ENCODE peak calls at places on chromosomes 11 and 22, in five cellular contexts. N, P, R, F and U are unnamed samples.

GRCh38 chr22:29154364-29155048 is 51.2 kb upstream of the EMID1 start:
- DNase-seq in N (peak; percentile 67), F (peak; percentile 76), P (peak; percentile 86), R (peak; percentile 84), U (peak; percentile 50)

GRCh38 chr11:46896719-46897406 is 21.5 kb downstream of the LRP4 start:
- DNase-seq in N (peak; percentile 46), P (no peak), R (peak; percentile 70), F (no peak), U (peak; percentile 49)

GRCh38 chr11:73412308-73412707 is 36.1 kb downstream of the RELT start:
- DNase-seq in R (no peak), F (no peak), P (no peak), N (no peak), U (no peak)

GRCh38 chr11:19232910-19233503 is 7.7 kb downstream of the E2F8 start:
- DNase-seq in R (no peak), F (no peak), N (peak; percentile 66), P (no peak), U (peak; percentile 91)

GRCh38 chr11:112784323-112785073 is 176.7 kb upstream of the NCAM1 start:
- DNase-seq in R (no peak), N (peak; percentile 3), F (peak; percentile 32), P (no peak), U (peak; percentile 28)

GRCh38 chr11:131584694-131585592 is 214.5 kb downstream of the NTM start:
- DNase-seq in R (peak; percentile 14), F (no peak), P (no peak), N (no peak), U (no peak)

GRCh38 chr11:119671561-119672015 is 57.4 kb downstream of the NECTIN1 start:
- DNase-seq in N (peak; percentile 65), F (no peak), R (no peak), P (no peak), U (peak; percentile 54)

GRCh38 chr11:86115542-86116385 is 46.9 kb upstream of the PICALM start:
- DNase-seq in F (no peak), P (no peak), R (no peak), N (no peak), U (peak; percentile 30)

GRCh38 chr11:95692526-95693270 is 96.9 kb downstream of the FAM76B start:
- DNase-seq in F (no peak), P (no peak), N (peak; percentile 71), R (no peak), U (no peak)

GRCh38 chr11:75326439-75326810 is 25.0 kb downstream of the ARRB1 start:
- DNase-seq in N (no peak), F (no peak), R (no peak), P (no peak), U (no peak)

GRCh38 chr11:89613916-89614315 is 96.2 kb upstream of the TRIM77 start:
- DNase-seq in F (no peak), N (no peak), P (no peak), R (no peak), U (no peak)

GRCh38 chr11:48075637-48076036 is 95.3 kb downstream of the PTPRJ start:
- DNase-seq in P (no peak), F (no peak), R (no peak), N (no peak), U (no peak)

GRCh38 chr22:50610581-50610980 is 10.0 kb downstream of the MAPK8IP2 start:
- DNase-seq in P (no peak), R (no peak), N (no peak), F (no peak), U (no peak)

GRCh38 chr11:64355078-64355940 is 3.7 kb upstream of the RPS6KA4 start:
- DNase-seq in N (peak; percentile 83), F (peak; percentile 66), R (peak; percentile 95), P (peak; percentile 83), U (peak; percentile 76)

GRCh38 chr11:22192642-22193347 is at the start of gene ANO5:
- DNase-seq in F (peak; percentile 74), R (peak; percentile 42), N (no peak), P (peak; percentile 73), U (no peak)

GRCh38 chr22:25141994-25142620 is 57.6 kb upstream of the CRYBB3 start:
- DNase-seq in R (no peak), P (no peak), N (no peak), F (no peak), U (no peak)

GRCh38 chr11:114256176-114256897 is 39.9 kb upstream of the NNMT start:
- DNase-seq in N (no peak), R (no peak), P (no peak), F (no peak), U (no peak)

GRCh38 chr11:129247129-129247528 is 55.0 kb upstream of the ARHGAP32 start:
- DNase-seq in F (no peak), N (peak; percentile 43), R (no peak), P (no peak), U (peak; percentile 16)

GRCh38 chr11:109696191-109696897 is 274.4 kb downstream of the C11orf87 start:
- DNase-seq in R (no peak), P (no peak), F (no peak), N (no peak), U (peak; percentile 80)

GRCh38 chr22:42595434-42595833 is 19.2 kb downstream of the POLDIP3 start:
- DNase-seq in F (no peak), N (peak; percentile 81), P (no peak), R (no peak), U (no peak)

GRCh38 chr22:42596376-42596775 is 18.3 kb downstream of the POLDIP3 start:
- DNase-seq in F (no peak), N (peak; percentile 47), R (no peak), P (no peak), U (no peak)

GRCh38 chr22:42591987-42592386 is 22.7 kb downstream of the POLDIP3 start:
- DNase-seq in N (no peak), F (no peak), R (no peak), P (no peak), U (no peak)

GRCh38 chr22:42601879-42602465 is 12.7 kb downstream of the POLDIP3 start:
- DNase-seq in F (no peak), P (no peak), R (no peak), N (no peak), U (no peak)

DNA sequence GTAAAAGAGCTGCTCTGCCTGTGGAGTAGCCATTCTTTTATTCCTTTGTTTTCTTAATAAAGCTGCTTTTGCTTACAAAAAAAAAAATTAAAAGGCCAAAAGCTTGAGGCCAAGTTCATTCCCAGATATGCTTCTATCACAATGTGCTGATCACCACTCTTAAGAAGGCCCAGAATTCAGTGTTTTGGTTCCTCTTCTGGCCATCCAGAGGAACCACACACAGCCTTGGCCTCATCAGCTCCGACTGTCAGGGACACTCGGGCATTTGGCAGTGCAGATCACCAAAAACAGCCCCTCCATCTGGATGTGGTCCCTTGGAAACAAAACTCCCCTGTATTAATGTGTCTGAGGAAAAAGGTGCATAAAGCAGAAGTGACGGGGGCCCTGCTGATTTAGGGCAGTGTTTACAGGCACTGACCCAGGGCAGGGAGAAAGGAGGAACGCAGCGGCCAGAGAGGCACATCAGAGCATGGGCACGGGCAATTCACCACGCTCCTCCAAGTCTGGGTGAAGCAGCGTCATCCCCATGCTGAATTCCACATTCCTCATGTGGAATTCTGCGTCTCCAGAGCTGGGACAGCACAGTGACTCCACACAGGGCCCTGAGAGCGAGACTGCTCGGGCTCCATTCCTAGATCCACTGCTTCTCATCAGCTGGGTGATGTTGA is 17.7 kb downstream of the POLDIP3 start:
- DNase-seq in F (no peak), N (no peak), R (no peak), P (no peak), U (no peak)
- TF ChIP-seq CTCF in F (no peak), N (no peak), R (no peak), P (no peak), U (no peak)

GRCh38 chr11:77109236-77110019 is 6.8 kb downstream of the OMP start:
- DNase-seq in N (peak; percentile 36), F (no peak), R (no peak), P (no peak), U (peak; percentile 81)

GRCh38 chr11:77106759-77107158 is 4.1 kb downstream of the OMP start:
- DNase-seq in R (no peak), P (no peak), N (no peak), F (no peak), U (no peak)

GRCh38 chr11:77107950-77108349 is 5.3 kb downstream of the OMP start:
- DNase-seq in F (peak; percentile 69), P (no peak), N (peak; percentile 92), R (no peak), U (peak; percentile 96)

GRCh38 chr11:77106321-77106720 is 3.7 kb downstream of the OMP start:
- DNase-seq in R (no peak), N (no peak), P (no peak), F (peak; percentile 54), U (no peak)

DNA sequence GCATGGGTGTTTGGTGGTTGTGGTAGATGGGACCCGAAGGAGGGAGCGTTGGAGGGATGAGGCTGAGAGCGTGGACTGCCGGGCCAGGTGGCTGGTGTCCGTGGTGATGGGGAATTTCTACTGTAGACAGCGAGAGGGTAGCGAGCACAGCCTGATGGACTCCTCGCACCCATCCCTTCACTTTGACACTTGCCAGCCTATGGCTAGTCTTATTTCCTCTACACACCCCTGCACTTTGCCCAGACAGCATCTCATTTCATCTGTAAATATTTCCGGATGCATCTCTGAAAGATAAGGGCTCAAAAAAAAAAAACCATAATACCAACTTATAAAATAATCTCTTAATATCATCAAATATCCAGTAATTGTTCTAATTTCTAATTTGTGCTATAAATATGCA is 5.8 kb downstream of the OMP start:
- DNase-seq in R (no peak), F (peak; percentile 46), N (no peak), P (no peak), U (no peak)
- H3K4me3 ChIP-seq in R (no peak overlapping the region), F (no peak overlapping the region), N (no peak overlapping the region), P (no peak overlapping the region), U (no peak overlapping the region)

GRCh38 chr22:21020802-21021429 is 6.0 kb downstream of the P2RX6 start:
- DNase-seq in R (peak; percentile 85), P (no peak), F (no peak), N (peak; percentile 26), U (no peak)
- TF ChIP-seq CTCF in R (peak; percentile 97), P (peak; percentile 16), F (no peak), N (peak; percentile 62), U (peak; percentile 50)

GRCh38 chr22:41696714-41697113 is 2.6 kb upstream of the MEI1 start:
- DNase-seq in P (no peak), R (no peak), F (peak; percentile 23), N (no peak), U (no peak)

GRCh38 chr22:41699264-41700104 is at the start of gene MEI1:
- DNase-seq in P (peak; percentile 88), F (peak; percentile 85), R (no peak), N (peak; percentile 70), U (peak; percentile 74)

GRCh38 chr22:41700105-41700358 is 729 bp downstream of the MEI1 start:
- DNase-seq in F (no peak), N (no peak), P (no peak), R (no peak), U (no peak)

GRCh38 chr22:41695211-41695610 is 4.1 kb upstream of the MEI1 start:
- DNase-seq in N (no peak), P (no peak), F (no peak), R (no peak), U (no peak)

DNA sequence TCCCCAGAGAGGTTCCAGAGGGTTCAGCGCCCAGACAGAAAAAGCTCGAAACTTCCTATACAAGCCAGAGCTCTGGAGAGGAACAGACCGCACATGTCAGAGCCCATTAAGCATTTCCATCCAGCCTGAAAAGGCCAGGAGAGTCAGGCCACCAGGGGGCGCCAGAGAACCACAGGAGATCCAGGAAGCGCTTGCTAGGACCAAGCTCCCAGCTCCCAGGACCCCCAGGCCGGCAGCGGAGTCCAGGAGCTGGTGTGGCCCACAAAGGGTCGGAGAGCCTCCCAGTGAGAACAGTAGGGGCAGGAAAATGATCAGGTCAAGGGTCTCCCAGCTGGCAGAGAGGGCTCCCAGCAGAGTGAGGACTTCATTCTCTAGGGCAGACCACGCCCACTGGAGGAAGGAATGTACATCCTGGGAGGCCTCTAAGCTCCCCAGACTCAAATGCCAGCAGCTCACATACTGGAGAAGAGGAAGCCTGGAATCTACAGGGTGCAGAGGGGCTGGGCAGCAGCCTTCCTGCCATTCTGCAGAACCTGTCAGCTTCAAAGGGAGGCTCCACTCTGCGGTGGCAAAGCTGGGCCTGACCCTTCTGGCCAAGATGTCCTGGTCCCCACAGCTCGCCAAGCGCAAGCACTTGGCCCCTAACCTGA is 2.1 kb upstream of the MEI1 start:
- DNase-seq in N (peak; percentile 89), P (peak; percentile 95), R (peak; percentile 87), F (peak; percentile 95), U (peak; percentile 81)
- H3K4me3 ChIP-seq in N (peak overlapping the region; percentile 26), P (peak overlapping the region; percentile 46), R (no peak overlapping the region), F (no peak overlapping the region), U (no peak overlapping the region)